ENCODE peak calls at places on chromosome 2, in seven cellular contexts. One of them, this sample, is unnamed.

GRCh38 chr2:12081481-12082210 is 335.2 kb downstream of the LPIN1 start:
- DNase-seq in ACHN: no peak
- DNase-seq in NCI-H1092: no peak
- DNase-seq in WTC11: no peak
- DNase-seq in memory B cell: no peak
- DNase-seq in stimulated activated CD4-positive, alpha-beta T cell treated with anti-CD3 and anti-CD28 coated beads, Interleukin-4, amount 100 ng/mL, for 4 hours: no peak
- DNase-seq in pons: no peak
- DNase-seq in this sample: no peak

GRCh38 chr2:112686348-112687217 is 34.2 kb upstream of the NT5DC4 start:
- DNase-seq in ACHN: no peak
- DNase-seq in pons: no peak
- DNase-seq in NCI-H1092: no peak
- DNase-seq in memory B cell: no peak
- DNase-seq in WTC11: no peak
- DNase-seq in stimulated activated CD4-positive, alpha-beta T cell treated with anti-CD3 and anti-CD28 coated beads, Interleukin-4, amount 100 ng/mL, for 4 hours: no peak
- DNase-seq in this sample: no peak

GRCh38 chr2:43083710-43084698 is 142.4 kb downstream of the ZFP36L2 start:
- DNase-seq in stimulated activated CD4-positive, alpha-beta T cell treated with anti-CD3 and anti-CD28 coated beads, Interleukin-4, amount 100 ng/mL, for 4 hours: no peak
- DNase-seq in pons: peak
- DNase-seq in WTC11: no peak
- DNase-seq in memory B cell: no peak
- DNase-seq in ACHN: no peak
- DNase-seq in NCI-H1092: no peak
- DNase-seq in this sample: no peak

GRCh38 chr2:158501301-158501700 is 44.5 kb downstream of the PKP4 start:
- DNase-seq in memory B cell: no peak
- DNase-seq in ACHN: no peak
- DNase-seq in WTC11: no peak
- DNase-seq in stimulated activated CD4-positive, alpha-beta T cell treated with anti-CD3 and anti-CD28 coated beads, Interleukin-4, amount 100 ng/mL, for 4 hours: no peak
- DNase-seq in pons: peak
- DNase-seq in NCI-H1092: peak
- DNase-seq in this sample: peak

GRCh38 chr2:20576598-20577115 is 74.2 kb downstream of the HS1BP3 start:
- DNase-seq in memory B cell: peak
- DNase-seq in WTC11: no peak
- DNase-seq in stimulated activated CD4-positive, alpha-beta T cell treated with anti-CD3 and anti-CD28 coated beads, Interleukin-4, amount 100 ng/mL, for 4 hours: peak
- DNase-seq in pons: no peak
- DNase-seq in NCI-H1092: no peak
- DNase-seq in ACHN: no peak
- DNase-seq in this sample: no peak

GRCh38 chr2:46657042-46657504 is 177.7 kb downstream of the TMEM247 start:
- DNase-seq in NCI-H1092: peak
- DNase-seq in stimulated activated CD4-positive, alpha-beta T cell treated with anti-CD3 and anti-CD28 coated beads, Interleukin-4, amount 100 ng/mL, for 4 hours: no peak
- DNase-seq in memory B cell: no peak
- DNase-seq in ACHN: peak
- DNase-seq in pons: peak
- DNase-seq in WTC11: no peak
- DNase-seq in this sample: peak

GRCh38 chr2:238939074-238939473 is 91.2 kb downstream of the TWIST2 start:
- DNase-seq in ACHN: no peak
- DNase-seq in pons: no peak
- DNase-seq in NCI-H1092: no peak
- DNase-seq in memory B cell: no peak
- DNase-seq in WTC11: no peak
- DNase-seq in stimulated activated CD4-positive, alpha-beta T cell treated with anti-CD3 and anti-CD28 coated beads, Interleukin-4, amount 100 ng/mL, for 4 hours: no peak
- DNase-seq in this sample: no peak

GRCh38 chr2:122980672-122981071 is 1044.4 kb upstream of the CNTNAP5 start:
- DNase-seq in pons: peak
- DNase-seq in memory B cell: no peak
- DNase-seq in stimulated activated CD4-positive, alpha-beta T cell treated with anti-CD3 and anti-CD28 coated beads, Interleukin-4, amount 100 ng/mL, for 4 hours: no peak
- DNase-seq in NCI-H1092: no peak
- DNase-seq in ACHN: no peak
- DNase-seq in WTC11: no peak
- DNase-seq in this sample: no peak

GRCh38 chr2:184555352-184555751 is 43.0 kb upstream of the ZNF804A start:
- DNase-seq in memory B cell: no peak
- DNase-seq in pons: no peak
- DNase-seq in ACHN: no peak
- DNase-seq in NCI-H1092: no peak
- DNase-seq in stimulated activated CD4-positive, alpha-beta T cell treated with anti-CD3 and anti-CD28 coated beads, Interleukin-4, amount 100 ng/mL, for 4 hours: no peak
- DNase-seq in WTC11: no peak
- DNase-seq in this sample: no peak

This sample was measured in Caki2.